ENCODE peak calls at places on chromosomes 5 and 9, in five cellular contexts. Q, N, B, Y and V are unnamed samples. For H3K36me3, the result is how much of the 10 kb centered on the place peaks cover.

GRCh38 chr9:134782921-134783698 is 97.5 kb upstream of the FCN2 start:
- DNase-seq in Q (no peak), N (no peak), B (no peak), Y (no peak), V (no peak)

GRCh38 chr5:10289353-10289752 is 18.3 kb downstream of the CMBL start:
- DNase-seq in Q (peak), N (no peak), B (no peak), Y (no peak), V (no peak)

GRCh38 chr5:166436857-166437256 is 1854.6 kb upstream of the WWC1 start:
- DNase-seq in Q (no peak), N (peak), B (peak), Y (no peak), V (no peak)

GRCh38 chr5:113112435-113112834 is 135.8 kb downstream of the DCP2 start:
- DNase-seq in Q (no peak), N (no peak), B (peak), Y (no peak), V (no peak)

GRCh38 chr9:125919565-125919964 is 172.4 kb downstream of the PBX3 start:
- DNase-seq in Q (no peak), N (no peak), B (no peak), Y (no peak), V (no peak)

GRCh38 chr5:179862296-179862695 is 3.7 kb upstream of the MRNIP start:
- DNase-seq in Q (no peak), N (no peak), B (no peak), Y (no peak), V (no peak)

GRCh38 chr9:38136386-38136785 is 67.4 kb upstream of the SHB start:
- DNase-seq in Q (no peak), N (no peak), B (no peak), Y (no peak), V (no peak)

GRCh38 chr9:90870646-90871326 is 69.2 kb downstream of the SYK start:
- DNase-seq in Q (peak), N (peak), B (peak), Y (peak), V (no peak)

GRCh38 chr5:59565551-59565950 is 328.0 kb downstream of the PDE4D start:
- DNase-seq in Q (no peak), N (no peak), B (no peak), Y (no peak), V (no peak)

GRCh38 chr5:30040483-30041116 is 1152.9 kb upstream of the CDH6 start:
- DNase-seq in Q (peak), N (peak), B (peak), Y (no peak), V (peak)

GRCh38 chr5:20972419-20972925 is 984.5 kb upstream of the CDH18 start:
- DNase-seq in Q (peak), N (peak), B (peak), Y (peak), V (no peak)

GRCh38 chr5:37165761-37166160 is 83.4 kb downstream of the CPLANE1 start:
- DNase-seq in Q (no peak), N (no peak), B (no peak), Y (no peak), V (no peak)

GRCh38 chr5:169576181-169576598 is 7.4 kb upstream of the SPDL1 start:
- DNase-seq in Q (no peak), N (no peak), B (peak), Y (no peak), V (no peak)

GRCh38 chr5:141933151-141933550 is 9.5 kb downstream of the DELE1 start:
- DNase-seq in Q (no peak), N (no peak), B (no peak), Y (no peak), V (no peak)

GRCh38 chr5:141935538-141935937 is 11.9 kb downstream of the DELE1 start:
- DNase-seq in Q (no peak), N (no peak), B (no peak), Y (no peak), V (no peak)

GRCh38 chr5:141929398-141930058 is 5.9 kb downstream of the DELE1 start:
- DNase-seq in Q (no peak), N (no peak), B (no peak), Y (no peak), V (no peak)

GRCh38 chr5:141934099-141934844 is 10.6 kb downstream of the DELE1 start:
- DNase-seq in Q (no peak), N (no peak), B (peak), Y (no peak), V (no peak)
- H3K36me3 ChIP-seq in Q (under half), N (under half), B (under half), Y (under half), V (under half)

GRCh38 chr5:149355688-149356087 is 2.2 kb upstream of the PCYOX1L start:
- DNase-seq in Q (no peak), N (no peak), B (no peak), Y (no peak), V (no peak)
- H3K36me3 ChIP-seq in Q (under half), N (under half), B (under half), Y (under half), V (under half)

GRCh38 chr5:57216714-57217113 is 42.9 kb downstream of the GPBP1 start:
- DNase-seq in Q (no peak), N (no peak), B (peak), Y (no peak), V (no peak)
- H3K36me3 ChIP-seq in Q (under half), N (under half), B (under half), Y (under half), V (under half)

GRCh38 chr5:141597814-141598213 is 21.0 kb downstream of the DIAPH1 start:
- DNase-seq in Q (no peak), N (no peak), B (no peak), Y (no peak), V (no peak)
- H3K36me3 ChIP-seq in Q (under half), N (under half), B (under half), Y (under half), V (under half)

GRCh38 chr5:31496301-31496700 is 35.6 kb downstream of the DROSHA start:
- DNase-seq in Q (no peak), N (no peak), B (no peak), Y (no peak), V (no peak)

GRCh38 chr5:31496891-31497290 is 35.0 kb downstream of the DROSHA start:
- DNase-seq in Q (no peak), N (no peak), B (no peak), Y (no peak), V (no peak)

GRCh38 chr5:31500256-31500655 is 31.6 kb downstream of the DROSHA start:
- DNase-seq in Q (no peak), N (no peak), B (no peak), Y (no peak), V (no peak)

GRCh38 chr5:31492824-31493223 is 39.1 kb downstream of the DROSHA start:
- DNase-seq in Q (no peak), N (peak), B (peak), Y (no peak), V (no peak)

GRCh38 chr5:31495336-31495735 is 36.6 kb downstream of the DROSHA start:
- DNase-seq in Q (no peak), N (no peak), B (no peak), Y (no peak), V (no peak)
- H3K36me3 ChIP-seq in Q (under half), N (under half), B (under half), Y (under half), V (half or more)

DNA sequence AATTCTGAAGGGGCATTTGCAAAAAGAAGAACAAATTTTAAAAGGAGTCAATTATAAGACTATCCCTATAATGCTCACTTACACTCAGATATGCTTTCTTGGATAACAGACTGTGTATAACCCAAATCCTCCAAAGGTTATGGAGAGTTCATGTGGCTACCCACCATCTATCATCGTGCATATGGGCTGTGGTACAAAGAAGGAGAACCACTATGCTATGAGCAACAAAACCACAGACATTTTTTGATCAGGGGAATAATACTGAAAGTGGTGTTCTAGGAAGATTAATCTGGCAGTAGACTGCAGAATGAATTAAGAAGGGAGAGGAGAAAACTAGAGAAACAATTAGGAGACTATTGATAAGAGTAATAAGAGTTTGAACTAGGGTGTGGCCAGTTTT is 16.8 kb downstream of the NR3C1 start:
- DNase-seq in Q (no peak), N (no peak), B (peak), Y (no peak), V (no peak)
- H3K36me3 ChIP-seq in Q (half or more), N (under half), B (under half), Y (under half), V (under half)